ENCODE peak calls at places on chromosomes 12 and 14, in four cellular contexts. One of them, this sample, is unnamed.

GRCh38 chr12:1777798-1778197 is 42.6 kb upstream of the LRTM2 start:
- DNase-seq in choroid plexus epithelial cell: peak; percentile 82
- DNase-seq in OCI-LY7: no peak
- DNase-seq in hepatocyte: no peak
- DNase-seq in this sample: peak; percentile 46

GRCh38 chr14:87205811-87206210 is 787.2 kb downstream of the GALC start:
- DNase-seq in choroid plexus epithelial cell: no peak
- DNase-seq in OCI-LY7: peak; percentile 5
- DNase-seq in hepatocyte: no peak
- DNase-seq in this sample: no peak

GRCh38 chr12:121345151-121345810 is 6.9 kb downstream of the ANAPC5 start:
- DNase-seq in choroid plexus epithelial cell: no peak
- DNase-seq in OCI-LY7: no peak
- DNase-seq in hepatocyte: no peak
- DNase-seq in this sample: no peak

GRCh38 chr14:33432407-33433023 is 493.8 kb downstream of the NPAS3 start:
- DNase-seq in choroid plexus epithelial cell: peak; percentile 79
- DNase-seq in OCI-LY7: peak; percentile 41
- DNase-seq in hepatocyte: peak; percentile 30
- DNase-seq in this sample: peak; percentile 1

GRCh38 chr12:42482086-42482819 is 107.3 kb downstream of the PRICKLE1 start:
- DNase-seq in choroid plexus epithelial cell: peak; percentile 70
- DNase-seq in OCI-LY7: no peak
- DNase-seq in hepatocyte: peak; percentile 39
- DNase-seq in this sample: no peak

GRCh38 chr14:90720336-90720735 is 95.9 kb downstream of the TTC7B start:
- DNase-seq in choroid plexus epithelial cell: peak; percentile 41
- DNase-seq in OCI-LY7: no peak
- DNase-seq in hepatocyte: no peak
- DNase-seq in this sample: no peak

GRCh38 chr12:116043673-116044072 is 233.8 kb downstream of the MED13L start:
- DNase-seq in choroid plexus epithelial cell: no peak
- DNase-seq in OCI-LY7: no peak
- DNase-seq in hepatocyte: no peak
- DNase-seq in this sample: no peak

GRCh38 chr14:74578479-74578878 is 33.6 kb downstream of the LTBP2 start:
- DNase-seq in choroid plexus epithelial cell: no peak
- DNase-seq in OCI-LY7: no peak
- DNase-seq in hepatocyte: no peak
- DNase-seq in this sample: no peak

GRCh38 chr14:60775296-60775695 is 40.7 kb downstream of the MNAT1 start:
- DNase-seq in choroid plexus epithelial cell: peak; percentile 68
- DNase-seq in OCI-LY7: no peak
- DNase-seq in hepatocyte: no peak
- DNase-seq in this sample: no peak

GRCh38 chr14:67892466-67893120 is 73.0 kb downstream of the RAD51B start:
- DNase-seq in choroid plexus epithelial cell: no peak
- DNase-seq in OCI-LY7: no peak
- DNase-seq in hepatocyte: peak; percentile 8
- DNase-seq in this sample: no peak

GRCh38 chr12:90106568-90106967 is 397.9 kb upstream of the ATP2B1 start:
- DNase-seq in choroid plexus epithelial cell: no peak
- DNase-seq in OCI-LY7: no peak
- DNase-seq in hepatocyte: no peak
- DNase-seq in this sample: no peak

GRCh38 chr14:104084251-104085002 is 1.1 kb upstream of the ASPG start:
- DNase-seq in choroid plexus epithelial cell: peak; percentile 22
- DNase-seq in OCI-LY7: no peak
- DNase-seq in hepatocyte: peak; percentile 11
- DNase-seq in this sample: no peak

GRCh38 chr14:23171251-23171975 is 12.0 kb downstream of the SLC7A8 start:
- DNase-seq in choroid plexus epithelial cell: no peak
- DNase-seq in OCI-LY7: no peak
- DNase-seq in hepatocyte: no peak
- DNase-seq in this sample: peak; percentile 62

GRCh38 chr12:103399986-103400385 is 95.8 kb downstream of the C12orf42 start:
- DNase-seq in choroid plexus epithelial cell: no peak
- DNase-seq in OCI-LY7: no peak
- DNase-seq in hepatocyte: no peak
- DNase-seq in this sample: no peak

GRCh38 chr14:99320105-99320572 is 48.1 kb upstream of the BCL11B start:
- DNase-seq in choroid plexus epithelial cell: peak; percentile 10
- DNase-seq in OCI-LY7: peak; percentile 51
- DNase-seq in hepatocyte: peak; percentile 22
- DNase-seq in this sample: no peak

GRCh38 chr12:31813305-31813704 is 84.5 kb upstream of the AMN1 start:
- DNase-seq in choroid plexus epithelial cell: peak; percentile 31
- DNase-seq in OCI-LY7: no peak
- DNase-seq in hepatocyte: peak; percentile 26
- DNase-seq in this sample: no peak

GRCh38 chr14:30252151-30252550 is 306.8 kb upstream of the G2E3 start:
- DNase-seq in choroid plexus epithelial cell: no peak
- DNase-seq in OCI-LY7: no peak
- DNase-seq in hepatocyte: no peak
- DNase-seq in this sample: no peak

GRCh38 chr12:897386-897785 is 52.1 kb downstream of the RAD52 start:
- DNase-seq in choroid plexus epithelial cell: no peak
- DNase-seq in OCI-LY7: no peak
- DNase-seq in hepatocyte: no peak
- DNase-seq in this sample: no peak

GRCh38 chr14:59407246-59407615 is 57.9 kb downstream of the GPR135 start:
- DNase-seq in choroid plexus epithelial cell: peak; percentile 95
- DNase-seq in OCI-LY7: no peak
- DNase-seq in hepatocyte: peak; percentile 9
- DNase-seq in this sample: peak; percentile 74

GRCh38 chr14:91349481-91350074 is 68.0 kb downstream of the CCDC88C start:
- DNase-seq in choroid plexus epithelial cell: no peak
- DNase-seq in OCI-LY7: peak; percentile 63
- DNase-seq in hepatocyte: no peak
- DNase-seq in this sample: no peak

GRCh38 chr14:24840204-24840893 is 206.4 kb upstream of the GZMB start:
- DNase-seq in choroid plexus epithelial cell: peak; percentile 28
- DNase-seq in OCI-LY7: no peak
- DNase-seq in hepatocyte: no peak
- DNase-seq in this sample: no peak

GRCh38 chr14:34665785-34666425 is 36.0 kb upstream of the SNX6 start:
- DNase-seq in choroid plexus epithelial cell: peak; percentile 97
- DNase-seq in OCI-LY7: peak; percentile 15
- DNase-seq in hepatocyte: peak; percentile 43
- DNase-seq in this sample: peak; percentile 71

GRCh38 chr12:32462908-32463307 is 63.5 kb downstream of the FGD4 start:
- DNase-seq in choroid plexus epithelial cell: no peak
- DNase-seq in OCI-LY7: no peak
- DNase-seq in hepatocyte: no peak
- DNase-seq in this sample: no peak

GRCh38 chr12:79001404-79001803 is 136.8 kb downstream of the SYT1 start:
- DNase-seq in choroid plexus epithelial cell: no peak
- DNase-seq in OCI-LY7: no peak
- DNase-seq in hepatocyte: no peak
- DNase-seq in this sample: no peak

GRCh38 chr12:108693781-108694180 is 37.5 kb downstream of the CORO1C start:
- DNase-seq in choroid plexus epithelial cell: no peak
- DNase-seq in OCI-LY7: no peak
- DNase-seq in hepatocyte: no peak
- DNase-seq in this sample: no peak

GRCh38 chr14:60485057-60485599 is 735 bp downstream of the C14orf39 start:
- DNase-seq in choroid plexus epithelial cell: no peak
- DNase-seq in OCI-LY7: no peak
- DNase-seq in hepatocyte: no peak
- DNase-seq in this sample: no peak

GRCh38 chr12:119096429-119097202 is 82.1 kb upstream of the HSPB8 start:
- DNase-seq in choroid plexus epithelial cell: no peak
- DNase-seq in OCI-LY7: no peak
- DNase-seq in hepatocyte: peak; percentile 58
- DNase-seq in this sample: no peak

GRCh38 chr14:20836668-20837338 is 34.2 kb upstream of the RNASE1 start:
- DNase-seq in choroid plexus epithelial cell: peak; percentile 57
- DNase-seq in OCI-LY7: no peak
- DNase-seq in hepatocyte: peak; percentile 60
- DNase-seq in this sample: no peak

GRCh38 chr12:128325646-128326045 is 58.7 kb downstream of the TMEM132C start:
- DNase-seq in choroid plexus epithelial cell: no peak
- DNase-seq in OCI-LY7: no peak
- DNase-seq in hepatocyte: no peak
- DNase-seq in this sample: no peak

GRCh38 chr12:1093166-1093751 is 102.2 kb downstream of the ERC1 start:
- DNase-seq in choroid plexus epithelial cell: peak; percentile 85
- DNase-seq in OCI-LY7: peak; percentile 72
- DNase-seq in hepatocyte: peak; percentile 71
- DNase-seq in this sample: peak; percentile 24

GRCh38 chr12:61502179-61502578 is 758.0 kb upstream of the USP15 start:
- DNase-seq in choroid plexus epithelial cell: no peak
- DNase-seq in OCI-LY7: no peak
- DNase-seq in hepatocyte: no peak
- DNase-seq in this sample: no peak

GRCh38 chr12:61504396-61505115 is 755.6 kb upstream of the USP15 start:
- DNase-seq in choroid plexus epithelial cell: no peak
- DNase-seq in OCI-LY7: no peak
- DNase-seq in hepatocyte: peak; percentile 6
- DNase-seq in this sample: no peak
- H3K4me3 ChIP-seq in choroid plexus epithelial cell: no peak overlapping the region
- H3K4me3 ChIP-seq in OCI-LY7: no peak overlapping the region
- H3K4me3 ChIP-seq in hepatocyte: no peak overlapping the region
- H3K4me3 ChIP-seq in this sample: no peak overlapping the region

GRCh38 chr12:65786041-65786440 is 38.2 kb upstream of the HMGA2 start:
- DNase-seq in choroid plexus epithelial cell: no peak
- DNase-seq in OCI-LY7: no peak
- DNase-seq in hepatocyte: no peak
- DNase-seq in this sample: no peak
- TF ChIP-seq CTCF in choroid plexus epithelial cell: no peak
- TF ChIP-seq CTCF in OCI-LY7: no peak
- TF ChIP-seq CTCF in hepatocyte: no peak
- TF ChIP-seq CTCF in this sample: no peak

GRCh38 chr12:15688838-15689237 is 100.3 kb downstream of the EPS8 start:
- DNase-seq in choroid plexus epithelial cell: peak; percentile 57
- DNase-seq in OCI-LY7: no peak
- DNase-seq in hepatocyte: no peak
- DNase-seq in this sample: no peak

GRCh38 chr12:15688202-15688736 is 100.9 kb downstream of the EPS8 start:
- DNase-seq in choroid plexus epithelial cell: peak; percentile 87
- DNase-seq in OCI-LY7: no peak
- DNase-seq in hepatocyte: no peak
- DNase-seq in this sample: no peak

GRCh38 chr12:15689751-15690191 is 99.4 kb downstream of the EPS8 start:
- DNase-seq in choroid plexus epithelial cell: peak; percentile 15
- DNase-seq in OCI-LY7: no peak
- DNase-seq in hepatocyte: no peak
- DNase-seq in this sample: no peak

GRCh38 chr12:15684896-15685658 is 104.1 kb downstream of the EPS8 start:
- DNase-seq in choroid plexus epithelial cell: no peak
- DNase-seq in OCI-LY7: no peak
- DNase-seq in hepatocyte: no peak
- DNase-seq in this sample: no peak

GRCh38 chr12:15687583-15687982 is 101.6 kb downstream of the EPS8 start:
- DNase-seq in choroid plexus epithelial cell: no peak
- DNase-seq in OCI-LY7: no peak
- DNase-seq in hepatocyte: no peak
- DNase-seq in this sample: no peak
- H3K4me3 ChIP-seq in choroid plexus epithelial cell: no peak overlapping the region
- H3K4me3 ChIP-seq in OCI-LY7: no peak overlapping the region
- H3K4me3 ChIP-seq in hepatocyte: no peak overlapping the region
- H3K4me3 ChIP-seq in this sample: no peak overlapping the region

GRCh38 chr14:96905065-96905464 is 107.9 kb downstream of the VRK1 start:
- DNase-seq in choroid plexus epithelial cell: no peak
- DNase-seq in OCI-LY7: no peak
- DNase-seq in hepatocyte: no peak
- DNase-seq in this sample: no peak

GRCh38 chr14:96905825-96906224 is 108.6 kb downstream of the VRK1 start:
- DNase-seq in choroid plexus epithelial cell: peak; percentile 10
- DNase-seq in OCI-LY7: no peak
- DNase-seq in hepatocyte: no peak
- DNase-seq in this sample: no peak

GRCh38 chr14:96902004-96902403 is 104.8 kb downstream of the VRK1 start:
- DNase-seq in choroid plexus epithelial cell: no peak
- DNase-seq in OCI-LY7: peak; percentile 16
- DNase-seq in hepatocyte: no peak
- DNase-seq in this sample: no peak

GRCh38 chr14:96903444-96904023 is 106.4 kb downstream of the VRK1 start:
- DNase-seq in choroid plexus epithelial cell: no peak
- DNase-seq in OCI-LY7: no peak
- DNase-seq in hepatocyte: no peak
- DNase-seq in this sample: no peak

GRCh38 chr14:96904201-96904600 is 107.0 kb downstream of the VRK1 start:
- DNase-seq in choroid plexus epithelial cell: peak; percentile 39
- DNase-seq in OCI-LY7: no peak
- DNase-seq in hepatocyte: no peak
- DNase-seq in this sample: no peak
- TF ChIP-seq CTCF in choroid plexus epithelial cell: no peak
- TF ChIP-seq CTCF in OCI-LY7: no peak
- TF ChIP-seq CTCF in hepatocyte: no peak
- TF ChIP-seq CTCF in this sample: no peak

GRCh38 chr12:97250483-97250882 is 212.1 kb upstream of the RMST start:
- DNase-seq in choroid plexus epithelial cell: no peak
- DNase-seq in OCI-LY7: no peak
- DNase-seq in hepatocyte: no peak
- DNase-seq in this sample: no peak
- H3K4me3 ChIP-seq in choroid plexus epithelial cell: no peak overlapping the region
- H3K4me3 ChIP-seq in OCI-LY7: no peak overlapping the region
- H3K4me3 ChIP-seq in hepatocyte: no peak overlapping the region
- H3K4me3 ChIP-seq in this sample: no peak overlapping the region

DNA sequence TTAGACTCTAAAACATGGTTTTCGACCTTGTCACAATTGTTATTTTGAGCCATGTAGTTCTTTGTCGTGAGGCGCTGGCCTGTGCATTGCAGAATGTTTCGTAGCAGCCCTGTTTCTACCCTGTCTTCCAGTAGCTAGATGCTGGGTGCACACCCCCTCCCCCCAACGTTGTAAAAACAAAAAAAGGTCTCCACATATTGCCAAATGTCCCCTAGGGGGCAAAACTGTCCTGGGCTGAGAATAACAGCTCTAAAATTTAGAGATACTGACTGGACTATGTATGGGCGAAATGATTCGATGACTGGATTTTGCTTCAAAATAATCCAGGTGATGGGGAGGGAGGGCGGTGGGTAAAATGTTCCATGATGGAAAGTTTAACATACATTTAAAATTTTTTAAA is 126.1 kb upstream of the FUT8 start:
- DNase-seq in choroid plexus epithelial cell: no peak
- DNase-seq in OCI-LY7: peak; percentile 93
- DNase-seq in hepatocyte: no peak
- DNase-seq in this sample: no peak
- TF ChIP-seq CTCF in choroid plexus epithelial cell: peak; percentile 40
- TF ChIP-seq CTCF in OCI-LY7: peak; percentile 94
- TF ChIP-seq CTCF in hepatocyte: no peak
- TF ChIP-seq CTCF in this sample: peak; percentile 35